ENCODE peak calls at places on chromosomes 4 and X, in four cellular contexts. M, U, B and P are unnamed samples.

GRCh38 chr4:75432683-75433082 is 81.5 kb downstream of the RCHY1 start:
- DNase-seq in B (no peak), M (peak; percentile 7), U (peak; percentile 25), P (peak; percentile 10)

GRCh38 chrX:78199851-78200250 is 60.4 kb upstream of the TAF9B start:
- DNase-seq in U (peak; percentile 50), B (no peak), M (peak; percentile 8), P (peak; percentile 61)

GRCh38 chrX:23981711-23982110 is 45.3 kb downstream of the KLHL15 start:
- DNase-seq in U (no peak), B (no peak), M (no peak), P (no peak)

GRCh38 chrX:17542123-17542522 is 167.1 kb downstream of the NHS start:
- DNase-seq in M (no peak), U (no peak), B (no peak), P (no peak)

GRCh38 chr4:93183589-93183988 is 645.0 kb upstream of the ATOH1 start:
- DNase-seq in U (no peak), B (no peak), M (no peak), P (no peak)

GRCh38 chr4:76590847-76591281 is 155.8 kb downstream of the SHROOM3 start:
- DNase-seq in U (no peak), M (peak; percentile 58), B (no peak), P (no peak)

GRCh38 chr4:10024303-10024702 is 3.0 kb upstream of the SLC2A9 start:
- DNase-seq in B (no peak), M (no peak), U (no peak), P (no peak)

GRCh38 chr4:84498203-84499026 is 677 bp downstream of the NKX6-1 start:
- DNase-seq in M (peak; percentile 7), U (peak; percentile 12), B (no peak), P (no peak)

GRCh38 chrX:545488-545887 is 85.1 kb upstream of the SHOX start:
- DNase-seq in M (no peak), B (no peak), U (no peak), P (no peak)

GRCh38 chr4:159410076-159410777 is 307.3 kb downstream of the RAPGEF2 start:
- DNase-seq in U (no peak), B (no peak), M (peak; percentile 63), P (no peak)

GRCh38 chr4:128835498-128836222 is 26.2 kb downstream of the JADE1 start:
- DNase-seq in U (no peak), B (no peak), M (no peak), P (no peak)

GRCh38 chrX:136747003-136747986 is 33.4 kb downstream of the ARHGEF6 start:
- DNase-seq in B (no peak), M (no peak), U (no peak), P (no peak)

GRCh38 chrX:122087353-122087752 is 1039.9 kb downstream of the GLUD2 start:
- DNase-seq in B (no peak), M (no peak), U (no peak), P (no peak)

GRCh38 chrX:70033348-70033747 is 16.4 kb downstream of the AWAT2 start:
- DNase-seq in B (no peak), M (peak; percentile 21), U (peak; percentile 40), P (peak; percentile 48)

GRCh38 chrX:3699841-3700381 is 13.5 kb downstream of the PRKX start:
- DNase-seq in M (no peak), U (no peak), B (peak; percentile 19), P (no peak)

GRCh38 chrX:42070866-42071265 is 147.5 kb upstream of the CASK start:
- DNase-seq in U (no peak), M (no peak), B (no peak), P (no peak)

GRCh38 chr4:14110407-14110806 is 482.9 kb upstream of the BOD1L1 start:
- DNase-seq in B (no peak), M (peak; percentile 85), U (peak; percentile 20), P (no peak)

GRCh38 chr4:119228406-119228805 is 15.9 kb downstream of the USP53 start:
- DNase-seq in M (no peak), B (no peak), U (no peak), P (no peak)

GRCh38 chr4:5808081-5808741 is 84.7 kb downstream of the CRMP1 start:
- DNase-seq in B (no peak), U (no peak), M (peak; percentile 46), P (no peak)

GRCh38 chr4:111464251-111465045 is 680.8 kb upstream of the FAM241A start:
- DNase-seq in B (no peak), U (no peak), M (no peak), P (no peak)

GRCh38 chr4:153759407-153760226 is at the start of gene RNF175:
- DNase-seq in M (no peak), U (no peak), B (no peak), P (no peak)

GRCh38 chrX:103791826-103792458 is 15.3 kb downstream of the PLP1 start:
- DNase-seq in B (no peak), U (no peak), M (peak; percentile 48), P (no peak)

GRCh38 chrX:12113321-12113720 is 25.0 kb upstream of the FRMPD4 start:
- DNase-seq in B (no peak), M (peak; percentile 22), U (no peak), P (no peak)

GRCh38 chrX:94871640-94872039 is 1197.6 kb downstream of the FAM133A start:
- DNase-seq in M (no peak), U (no peak), B (no peak), P (no peak)

GRCh38 chrX:152403515-152403914 is 47.6 kb downstream of the GABRA3 start:
- DNase-seq in U (no peak), B (no peak), M (no peak), P (no peak)

GRCh38 chr4:110622841-110623709 is at the start of gene PITX2:
- DNase-seq in B (no peak), M (peak; percentile 95), U (no peak), P (peak; percentile 50)

GRCh38 chr4:25437951-25438350 is 60.9 kb downstream of the ANAPC4 start:
- DNase-seq in U (no peak), B (no peak), M (no peak), P (no peak)

DNA sequence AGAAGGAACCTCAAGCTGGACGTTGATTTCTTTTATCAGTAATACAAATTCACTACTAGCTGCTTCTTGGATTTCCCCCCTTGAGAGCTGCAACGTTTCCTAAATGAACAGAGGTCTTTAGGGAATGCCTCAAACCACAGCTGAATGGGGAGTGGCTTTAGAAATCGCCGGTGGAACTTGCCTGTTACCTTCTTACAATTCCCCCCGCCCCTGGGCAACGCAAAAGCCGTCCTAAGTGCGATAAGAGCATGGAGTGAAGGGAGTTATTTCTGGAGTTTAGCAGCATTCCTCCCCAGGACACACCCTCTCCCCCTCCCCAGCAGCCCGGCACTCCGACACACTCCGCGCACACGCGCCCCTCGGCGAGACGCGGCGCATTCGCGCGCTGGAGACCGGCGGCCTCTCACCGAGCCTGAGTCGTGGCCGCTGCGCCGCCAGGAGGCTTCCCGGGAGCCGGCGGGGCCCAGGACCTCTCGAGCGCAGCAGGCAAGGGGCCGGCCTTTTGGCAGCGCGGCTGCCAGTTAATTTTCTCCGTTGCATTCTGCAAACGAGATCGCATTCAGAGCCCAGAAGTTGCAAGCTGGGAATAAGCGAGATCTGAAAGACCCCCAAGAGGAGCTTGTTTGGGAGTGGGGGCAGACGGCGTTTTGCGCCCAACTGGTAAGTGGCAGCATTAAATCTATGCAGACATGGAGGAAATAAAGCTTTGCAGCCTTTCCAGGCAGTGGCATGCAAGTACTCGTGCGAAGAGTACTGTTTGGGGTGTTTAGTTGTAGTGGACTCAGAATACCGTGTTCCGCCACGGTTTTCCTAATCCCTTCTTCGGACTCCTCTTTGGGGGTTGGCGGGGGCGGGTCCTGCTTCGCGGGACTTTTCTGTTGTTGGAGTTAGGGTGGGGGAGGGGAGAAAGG is 134.6 kb downstream of the PALLD start:
- DNase-seq in M (peak; percentile 55), B (no peak), U (peak; percentile 73), P (no peak)
- TF ChIP-seq ELK1 in M (no peak), B (no peak), U (no peak), P (no peak)

GRCh38 chrX:138345801-138346200 is 365.7 kb downstream of the FGF13 start:
- DNase-seq in U (no peak), M (no peak), B (no peak), P (no peak)
- TF ChIP-seq CEBPB in U (no peak), M (no peak), B (no peak), P (no peak)

GRCh38 chr4:95197353-95197752 is 351.4 kb downstream of the UNC5C start:
- DNase-seq in B (no peak), M (no peak), U (no peak), P (no peak)
- TF ChIP-seq ELK1 in B (no peak), M (no peak), U (no peak), P (no peak)

GRCh38 chr4:71267244-71267643 is 71.6 kb upstream of the SLC4A4 start:
- DNase-seq in U (no peak), M (peak; percentile 17), B (no peak), P (no peak)
- TF ChIP-seq CEBPB in U (no peak), M (no peak), B (no peak), P (no peak)

GRCh38 chr4:78543424-78544238 is 7.9 kb upstream of the ANXA3 start:
- DNase-seq in M (no peak), U (no peak), B (no peak), P (no peak)

GRCh38 chr4:78544681-78545080 is 6.9 kb upstream of the ANXA3 start:
- DNase-seq in B (no peak), U (no peak), M (peak; percentile 63), P (no peak)

GRCh38 chr4:78542373-78542772 is 9.2 kb upstream of the ANXA3 start:
- DNase-seq in U (peak; percentile 65), B (no peak), M (peak; percentile 65), P (no peak)

GRCh38 chr4:78545275-78546246 is 6.0 kb upstream of the ANXA3 start:
- DNase-seq in U (no peak), M (peak; percentile 69), B (no peak), P (no peak)
- TF ChIP-seq ELK1 in U (no peak), M (no peak), B (no peak), P (no peak)